ENCODE peak calls at places on chromosomes 13 and 19, in eight cellular contexts. N is kidney glomerular epithelial cell; B is activated B cell treated with CpG ODN at 0.5 μM for 24 hours; S is dorsolateral prefrontal cortex; F is COLO829; H is lower lobe of right lung; R is activated T-helper 2 cell treated with anti-CD3 and anti-CD28 coated beads, Interferon-gamma antibody, Interleukin-2, Interleukin-4, amounts not matched to agents 10 μg/mL and 5 μg/mL and 100 μg/mL, durations not matched to agents 14 hours and 24 hours and 36 hours; A is A549. D is an unnamed sample.

GRCh38 chr19:57190301-57190700 is 999 bp upstream of the ZNF264 start:
- DNase-seq in N (no peak), B (no peak), S (no peak), F (no peak), H (no peak), R (no peak), A (no peak), D (no peak)

GRCh38 chr19:14571695-14572490 is at the start of gene NDUFB7:
- DNase-seq in N (peak; percentile 91), B (peak; percentile 81), S (peak; percentile 94), F (peak; percentile 83), H (peak; percentile 94), R (peak; percentile 88), A (peak; percentile 96), D (peak; percentile 97)

GRCh38 chr19:16200038-16200775 is 2.5 kb downstream of the AP1M1 start:
- DNase-seq in N (no peak), B (no peak), S (peak; percentile 34), F (no peak), H (peak; percentile 64), R (peak; percentile 9), A (peak; percentile 35), D (no peak)

GRCh38 chr13:44107357-44108121 is 227.8 kb downstream of the LACC1 start:
- DNase-seq in N (no peak), B (no peak), S (no peak), F (no peak), H (no peak), R (no peak), A (no peak), D (no peak)

GRCh38 chr13:50236898-50237318 is 221.7 kb downstream of the KCNRG start:
- DNase-seq in N (no peak), B (no peak), S (no peak), F (no peak), H (no peak), R (peak; percentile 43), A (no peak), D (peak; percentile 73)

GRCh38 chr13:107551521-107551920 is 663.8 kb downstream of the LIG4 start:
- DNase-seq in N (no peak), B (no peak), S (no peak), F (no peak), H (no peak), R (no peak), A (no peak), D (no peak)

GRCh38 chr19:9711815-9712214 is 36.9 kb upstream of the ZNF562 start:
- DNase-seq in N (no peak), B (no peak), S (no peak), F (no peak), H (no peak), R (no peak), A (no peak), D (no peak)

GRCh38 chr19:13978306-13978705 is 26.0 kb downstream of the DCAF15 start:
- DNase-seq in N (no peak), B (no peak), S (peak; percentile 67), F (no peak), H (peak; percentile 86), R (no peak), A (no peak), D (no peak)

GRCh38 chr13:111262715-111263114 is 57.7 kb upstream of the TEX29 start:
- DNase-seq in N (no peak), B (no peak), S (no peak), F (no peak), H (no peak), R (no peak), A (no peak), D (no peak)